ENCODE peak calls at places on chromosomes 5 and 9, in seven cellular contexts. N, H, W, C, F, D and Z are unnamed samples.

GRCh38 chr9:129586647-129587046 is 34.3 kb downstream of the C9orf50 start:
- DNase-seq in W (no peak), D (no peak), N (no peak), C (peak), F (no peak), H (no peak), Z (no peak)

GRCh38 chr9:137218754-137219271 is 3.2 kb downstream of the RNF208 start:
- DNase-seq in W (peak), D (peak), N (peak), C (no peak), H (peak), F (peak), Z (no peak)

GRCh38 chr5:176881816-176882565 is 17.2 kb downstream of the HK3 start:
- DNase-seq in N (no peak), W (no peak), H (no peak), F (no peak), D (no peak), C (no peak), Z (no peak)

GRCh38 chr5:173624276-173624675 is 7.8 kb upstream of the BOD1 start:
- DNase-seq in H (no peak), D (no peak), W (no peak), F (peak), C (no peak), N (no peak), Z (no peak)

GRCh38 chr5:52452098-52452497 is 335.6 kb upstream of the ITGA1 start:
- DNase-seq in N (no peak), W (no peak), F (no peak), D (no peak), H (no peak), C (no peak), Z (no peak)

GRCh38 chr9:27457445-27457844 is 66.6 kb upstream of the IFNK start:
- DNase-seq in D (no peak), H (peak), W (no peak), C (no peak), F (no peak), N (no peak), Z (no peak)

GRCh38 chr5:1795931-1796330 is 3.7 kb downstream of the MRPL36 start:
- DNase-seq in W (no peak), F (no peak), H (no peak), C (no peak), N (no peak), D (no peak), Z (no peak)

GRCh38 chr9:129270903-129271431 is 92.9 kb upstream of the IER5L start:
- DNase-seq in W (no peak), C (peak), N (no peak), H (no peak), D (peak), F (peak), Z (no peak)

GRCh38 chr5:52787600-52788504 is at the start of the genes ITGA1 and PELO:
- DNase-seq in F (peak), C (peak), N (peak), H (peak), W (peak), D (peak), Z (no peak)

GRCh38 chr5:177446184-177447065 is at the start of gene PRR7:
- DNase-seq in C (peak), W (peak), N (peak), D (peak), H (peak), F (peak), Z (no peak)

DNA sequence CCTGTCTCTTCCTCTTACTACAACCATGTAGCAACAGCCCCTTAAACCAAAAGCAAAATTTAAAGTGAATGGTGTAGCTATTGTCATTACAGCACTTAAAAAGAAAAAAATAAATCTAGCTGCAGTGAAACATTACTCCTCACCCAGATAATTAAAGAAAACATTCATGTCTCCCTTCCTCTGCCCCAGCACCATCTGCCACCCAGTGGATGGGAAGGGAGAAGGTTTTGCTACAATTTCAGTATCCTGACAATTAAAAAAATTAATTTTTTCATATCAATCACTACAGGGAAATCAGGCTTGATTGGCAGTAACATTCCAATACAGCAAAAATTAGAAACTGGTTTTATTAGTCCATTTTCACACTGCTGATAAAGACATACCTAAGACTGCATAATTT is 147.4 kb upstream of the PUM3 start:
- DNase-seq in H (no peak), W (no peak), C (no peak), N (no peak), F (no peak), D (no peak), Z (no peak)
- TF ChIP-seq CTCF in H (no peak), W (no peak), C (no peak), N (no peak), F (peak), D (no peak), Z (no peak)

GRCh38 chr9:70170151-70170795 is 88.5 kb upstream of the SMC5 start:
- DNase-seq in H (no peak), W (no peak), C (no peak), D (no peak), N (no peak), F (no peak), Z (no peak)
- TF ChIP-seq CTCF in H (no peak), W (no peak), C (no peak), D (no peak), N (no peak), F (no peak), Z (no peak)

DNA sequence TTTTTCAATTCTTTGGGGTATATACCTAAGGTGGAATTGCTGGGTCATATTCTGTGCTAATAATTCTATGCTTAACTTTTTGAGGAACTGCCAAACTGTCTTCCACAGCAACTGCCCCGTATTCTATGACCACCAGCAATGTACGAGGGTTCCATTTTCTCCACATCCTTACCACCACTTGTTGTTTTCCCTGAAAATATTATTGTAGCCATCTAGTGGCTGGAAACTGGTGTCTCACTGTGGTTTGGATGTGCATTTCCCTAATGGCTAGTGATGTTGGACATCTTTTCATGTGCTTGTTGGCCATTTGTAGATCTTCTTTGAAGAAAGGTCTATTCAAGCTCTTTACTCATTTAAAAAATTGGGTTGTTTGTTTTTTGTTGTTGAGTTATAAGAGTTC is 30.7 kb downstream of the MSX2 start:
- DNase-seq in H (no peak), D (no peak), C (no peak), W (peak), N (no peak), F (peak), Z (no peak)
- TF ChIP-seq CTCF in H (no peak), D (peak), C (peak), W (peak), N (no peak), F (peak), Z (no peak)

GRCh38 chr9:6076856-6077255 is 61.4 kb upstream of the RANBP6 start:
- DNase-seq in D (peak), H (no peak), N (no peak), W (no peak), C (no peak), F (peak), Z (no peak)

GRCh38 chr9:6068983-6069382 is 53.6 kb upstream of the RANBP6 start:
- DNase-seq in H (no peak), D (no peak), C (no peak), W (no peak), F (no peak), N (no peak), Z (no peak)

GRCh38 chr9:6073731-6074130 is 58.3 kb upstream of the RANBP6 start:
- DNase-seq in D (no peak), H (no peak), N (no peak), W (no peak), C (no peak), F (peak), Z (no peak)

GRCh38 chr9:6072865-6073264 is 57.4 kb upstream of the RANBP6 start:
- DNase-seq in F (no peak), C (no peak), W (no peak), N (no peak), D (no peak), H (no peak), Z (no peak)

GRCh38 chr9:6072442-6072841 is 57.0 kb upstream of the RANBP6 start:
- DNase-seq in H (no peak), C (no peak), N (no peak), F (no peak), W (no peak), D (no peak), Z (no peak)
- TF ChIP-seq CTCF in H (no peak), C (no peak), N (no peak), F (no peak), W (no peak), D (no peak), Z (no peak)

GRCh38 chr5:112706446-112707016 is 31.2 kb upstream of the APC start:
- DNase-seq in N (no peak), D (no peak), H (no peak), C (no peak), F (no peak), W (no peak), Z (no peak)

GRCh38 chr5:112710896-112711295 is 26.8 kb upstream of the APC start:
- DNase-seq in N (no peak), W (no peak), D (no peak), F (no peak), H (no peak), C (no peak), Z (no peak)

GRCh38 chr5:112703866-112704820 is 33.5 kb upstream of the APC start:
- DNase-seq in W (no peak), H (no peak), N (no peak), C (no peak), F (peak), D (peak), Z (no peak)

GRCh38 chr5:112709416-112709815 is 28.3 kb upstream of the APC start:
- DNase-seq in W (no peak), D (peak), F (no peak), N (no peak), C (no peak), H (no peak), Z (no peak)

GRCh38 chr5:112707187-112708179 is 30.2 kb upstream of the APC start:
- DNase-seq in D (peak), H (peak), C (peak), N (peak), W (peak), F (peak), Z (peak)
- TF ChIP-seq CTCF in D (no peak), H (no peak), C (no peak), N (no peak), W (no peak), F (no peak), Z (no peak)

GRCh38 chr9:99253772-99254431 is 31.8 kb downstream of the SEC61B start:
- DNase-seq in N (no peak), D (peak), C (no peak), W (no peak), F (no peak), H (no peak), Z (no peak)
- TF ChIP-seq CTCF in N (no peak), D (no peak), C (no peak), W (no peak), F (no peak), H (no peak), Z (no peak)

DNA sequence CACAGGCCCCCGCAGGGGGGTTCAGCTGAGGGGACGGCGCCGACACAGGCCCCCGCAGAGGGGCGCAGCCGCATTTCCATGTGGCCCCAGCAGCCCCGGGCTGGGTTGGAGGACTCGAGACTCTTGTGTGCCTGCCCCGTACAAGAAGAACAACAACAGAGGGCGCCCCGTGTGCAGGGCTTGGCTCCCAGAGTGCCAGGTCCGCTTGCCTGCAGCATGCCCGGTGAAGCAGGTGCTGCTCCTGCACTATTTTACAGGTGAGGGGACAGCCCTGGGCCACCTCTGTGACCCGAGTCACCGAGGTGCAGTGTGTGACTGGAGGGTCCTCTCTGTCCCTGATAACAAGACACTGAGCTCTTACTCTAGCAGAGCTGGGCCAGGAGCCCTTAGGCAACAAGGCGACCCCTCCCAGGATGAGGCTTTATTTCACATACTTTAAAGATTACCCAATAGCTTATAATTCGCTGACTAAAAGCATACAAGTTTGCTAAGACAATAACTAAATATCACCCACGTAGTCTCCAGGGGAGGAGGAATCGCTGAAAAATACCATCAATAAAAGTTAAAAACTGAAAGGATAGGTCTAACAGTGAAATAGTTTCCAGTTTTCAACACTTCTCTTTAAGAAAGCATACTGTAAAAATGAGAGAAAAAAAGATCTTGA is 41.7 kb upstream of the SLC9A3 start:
- DNase-seq in D (no peak), N (no peak), W (no peak), H (peak), C (peak), F (peak), Z (no peak)
- TF ChIP-seq CTCF in D (no peak), N (no peak), W (no peak), H (no peak), C (no peak), F (no peak), Z (no peak)